ENCODE peak calls at places on chromosome 3, in nine cellular contexts. One of them, this sample, is unnamed.

GRCh38 chr3:25663324-25664065 is 1.2 kb downstream of the TOP2B start:
- DNase-seq in MCF 10A: peak
- DNase-seq in astrocyte: peak
- DNase-seq in activated CD4-positive, alpha-beta T cell treated with anti-CD3 and anti-CD28 coated beads for 1 hour: no peak
- DNase-seq in lower lobe of right lung: no peak
- DNase-seq in renal cortical epithelial cell: peak
- DNase-seq in posterior cingulate gyrus: no peak
- DNase-seq in AML-193: peak
- DNase-seq in hepatic stellate cell: no peak
- DNase-seq in this sample: no peak

GRCh38 chr3:188286087-188286513 is 132.1 kb downstream of the LPP start:
- DNase-seq in posterior cingulate gyrus: no peak
- DNase-seq in AML-193: no peak
- DNase-seq in hepatic stellate cell: peak
- DNase-seq in MCF 10A: peak
- DNase-seq in lower lobe of right lung: no peak
- DNase-seq in renal cortical epithelial cell: peak
- DNase-seq in astrocyte: peak
- DNase-seq in activated CD4-positive, alpha-beta T cell treated with anti-CD3 and anti-CD28 coated beads for 1 hour: no peak
- DNase-seq in this sample: no peak

GRCh38 chr3:171699611-171700010 is 110.7 kb downstream of the PLD1 start:
- DNase-seq in astrocyte: no peak
- DNase-seq in lower lobe of right lung: no peak
- DNase-seq in posterior cingulate gyrus: no peak
- DNase-seq in MCF 10A: no peak
- DNase-seq in AML-193: no peak
- DNase-seq in renal cortical epithelial cell: no peak
- DNase-seq in hepatic stellate cell: no peak
- DNase-seq in activated CD4-positive, alpha-beta T cell treated with anti-CD3 and anti-CD28 coated beads for 1 hour: no peak
- DNase-seq in this sample: no peak

GRCh38 chr3:23668430-23668904 is 137.3 kb upstream of the UBE2E1 start:
- DNase-seq in activated CD4-positive, alpha-beta T cell treated with anti-CD3 and anti-CD28 coated beads for 1 hour: no peak
- DNase-seq in MCF 10A: peak
- DNase-seq in renal cortical epithelial cell: peak
- DNase-seq in astrocyte: peak
- DNase-seq in lower lobe of right lung: no peak
- DNase-seq in posterior cingulate gyrus: no peak
- DNase-seq in AML-193: no peak
- DNase-seq in hepatic stellate cell: no peak
- DNase-seq in this sample: no peak

GRCh38 chr3:169264711-169265110 is 398.8 kb downstream of the MECOM start:
- DNase-seq in renal cortical epithelial cell: peak
- DNase-seq in lower lobe of right lung: no peak
- DNase-seq in MCF 10A: peak
- DNase-seq in AML-193: no peak
- DNase-seq in hepatic stellate cell: no peak
- DNase-seq in astrocyte: peak
- DNase-seq in activated CD4-positive, alpha-beta T cell treated with anti-CD3 and anti-CD28 coated beads for 1 hour: no peak
- DNase-seq in posterior cingulate gyrus: no peak
- DNase-seq in this sample: no peak

GRCh38 chr3:141738636-141739363 is 702 bp downstream of the RNF7 start:
- DNase-seq in hepatic stellate cell: peak
- DNase-seq in posterior cingulate gyrus: no peak
- DNase-seq in renal cortical epithelial cell: peak
- DNase-seq in activated CD4-positive, alpha-beta T cell treated with anti-CD3 and anti-CD28 coated beads for 1 hour: no peak
- DNase-seq in lower lobe of right lung: no peak
- DNase-seq in MCF 10A: peak
- DNase-seq in AML-193: peak
- DNase-seq in astrocyte: peak
- DNase-seq in this sample: no peak

GRCh38 chr3:140441006-140441405 is 236.9 kb upstream of the TRIM42 start:
- DNase-seq in renal cortical epithelial cell: peak
- DNase-seq in AML-193: no peak
- DNase-seq in posterior cingulate gyrus: no peak
- DNase-seq in lower lobe of right lung: no peak
- DNase-seq in MCF 10A: peak
- DNase-seq in hepatic stellate cell: peak
- DNase-seq in astrocyte: peak
- DNase-seq in activated CD4-positive, alpha-beta T cell treated with anti-CD3 and anti-CD28 coated beads for 1 hour: no peak
- DNase-seq in this sample: no peak

GRCh38 chr3:19213608-19214220 is 65.4 kb downstream of the KCNH8 start:
- DNase-seq in MCF 10A: peak
- DNase-seq in AML-193: peak
- DNase-seq in lower lobe of right lung: no peak
- DNase-seq in astrocyte: no peak
- DNase-seq in hepatic stellate cell: no peak
- DNase-seq in activated CD4-positive, alpha-beta T cell treated with anti-CD3 and anti-CD28 coated beads for 1 hour: no peak
- DNase-seq in posterior cingulate gyrus: no peak
- DNase-seq in renal cortical epithelial cell: peak
- DNase-seq in this sample: no peak

GRCh38 chr3:140270329-140270728 is 335.3 kb downstream of the CLSTN2 start:
- DNase-seq in activated CD4-positive, alpha-beta T cell treated with anti-CD3 and anti-CD28 coated beads for 1 hour: no peak
- DNase-seq in astrocyte: no peak
- DNase-seq in hepatic stellate cell: no peak
- DNase-seq in lower lobe of right lung: no peak
- DNase-seq in renal cortical epithelial cell: no peak
- DNase-seq in posterior cingulate gyrus: no peak
- DNase-seq in MCF 10A: peak
- DNase-seq in AML-193: no peak
- DNase-seq in this sample: no peak

GRCh38 chr3:39211332-39212130 is 19.1 kb upstream of the XIRP1 start:
- DNase-seq in activated CD4-positive, alpha-beta T cell treated with anti-CD3 and anti-CD28 coated beads for 1 hour: no peak
- DNase-seq in AML-193: no peak
- DNase-seq in MCF 10A: no peak
- DNase-seq in posterior cingulate gyrus: no peak
- DNase-seq in renal cortical epithelial cell: no peak
- DNase-seq in astrocyte: no peak
- DNase-seq in hepatic stellate cell: no peak
- DNase-seq in lower lobe of right lung: no peak
- DNase-seq in this sample: no peak

GRCh38 chr3:184379375-184380209 is at the start of gene CHRD:
- DNase-seq in AML-193: no peak
- DNase-seq in MCF 10A: no peak
- DNase-seq in hepatic stellate cell: no peak
- DNase-seq in renal cortical epithelial cell: no peak
- DNase-seq in astrocyte: no peak
- DNase-seq in posterior cingulate gyrus: no peak
- DNase-seq in lower lobe of right lung: no peak
- DNase-seq in activated CD4-positive, alpha-beta T cell treated with anti-CD3 and anti-CD28 coated beads for 1 hour: no peak
- DNase-seq in this sample: no peak

GRCh38 chr3:186004671-186005070 is 66.9 kb upstream of the TRA2B start:
- DNase-seq in lower lobe of right lung: no peak
- DNase-seq in posterior cingulate gyrus: no peak
- DNase-seq in AML-193: no peak
- DNase-seq in renal cortical epithelial cell: no peak
- DNase-seq in MCF 10A: no peak
- DNase-seq in hepatic stellate cell: no peak
- DNase-seq in astrocyte: no peak
- DNase-seq in activated CD4-positive, alpha-beta T cell treated with anti-CD3 and anti-CD28 coated beads for 1 hour: no peak
- DNase-seq in this sample: no peak

GRCh38 chr3:61634678-61635077 is 73.3 kb downstream of the PTPRG start:
- DNase-seq in lower lobe of right lung: no peak
- DNase-seq in astrocyte: no peak
- DNase-seq in activated CD4-positive, alpha-beta T cell treated with anti-CD3 and anti-CD28 coated beads for 1 hour: no peak
- DNase-seq in MCF 10A: no peak
- DNase-seq in renal cortical epithelial cell: no peak
- DNase-seq in AML-193: no peak
- DNase-seq in hepatic stellate cell: no peak
- DNase-seq in posterior cingulate gyrus: no peak
- DNase-seq in this sample: no peak

GRCh38 chr3:111737056-111737711 is 121.9 kb upstream of the PHLDB2 start:
- DNase-seq in MCF 10A: no peak
- DNase-seq in AML-193: no peak
- DNase-seq in posterior cingulate gyrus: no peak
- DNase-seq in hepatic stellate cell: no peak
- DNase-seq in renal cortical epithelial cell: no peak
- DNase-seq in activated CD4-positive, alpha-beta T cell treated with anti-CD3 and anti-CD28 coated beads for 1 hour: no peak
- DNase-seq in astrocyte: no peak
- DNase-seq in lower lobe of right lung: no peak
- DNase-seq in this sample: no peak

GRCh38 chr3:66276705-66277274 is 56.0 kb downstream of the SLC25A26 start:
- DNase-seq in AML-193: peak
- DNase-seq in lower lobe of right lung: no peak
- DNase-seq in activated CD4-positive, alpha-beta T cell treated with anti-CD3 and anti-CD28 coated beads for 1 hour: peak
- DNase-seq in renal cortical epithelial cell: peak
- DNase-seq in astrocyte: peak
- DNase-seq in hepatic stellate cell: peak
- DNase-seq in posterior cingulate gyrus: no peak
- DNase-seq in MCF 10A: peak
- DNase-seq in this sample: peak

GRCh38 chr3:64687781-64688515 is at the start of gene ADAMTS9:
- DNase-seq in posterior cingulate gyrus: peak
- DNase-seq in activated CD4-positive, alpha-beta T cell treated with anti-CD3 and anti-CD28 coated beads for 1 hour: no peak
- DNase-seq in hepatic stellate cell: peak
- DNase-seq in renal cortical epithelial cell: peak
- DNase-seq in MCF 10A: peak
- DNase-seq in AML-193: no peak
- DNase-seq in lower lobe of right lung: peak
- DNase-seq in astrocyte: peak
- DNase-seq in this sample: peak

GRCh38 chr3:122679467-122680291 is 960 bp upstream of the PARP14 start:
- DNase-seq in hepatic stellate cell: peak
- DNase-seq in lower lobe of right lung: no peak
- DNase-seq in astrocyte: no peak
- DNase-seq in activated CD4-positive, alpha-beta T cell treated with anti-CD3 and anti-CD28 coated beads for 1 hour: no peak
- DNase-seq in posterior cingulate gyrus: no peak
- DNase-seq in AML-193: no peak
- DNase-seq in MCF 10A: peak
- DNase-seq in renal cortical epithelial cell: no peak
- DNase-seq in this sample: no peak

GRCh38 chr3:74402821-74403220 is 211.6 kb downstream of the CNTN3 start:
- DNase-seq in activated CD4-positive, alpha-beta T cell treated with anti-CD3 and anti-CD28 coated beads for 1 hour: no peak
- DNase-seq in renal cortical epithelial cell: no peak
- DNase-seq in AML-193: no peak
- DNase-seq in astrocyte: no peak
- DNase-seq in posterior cingulate gyrus: no peak
- DNase-seq in lower lobe of right lung: no peak
- DNase-seq in hepatic stellate cell: no peak
- DNase-seq in MCF 10A: no peak
- DNase-seq in this sample: no peak

GRCh38 chr3:67853520-67853919 is 199.1 kb upstream of the SUCLG2 start:
- DNase-seq in astrocyte: no peak
- DNase-seq in posterior cingulate gyrus: no peak
- DNase-seq in lower lobe of right lung: no peak
- DNase-seq in MCF 10A: no peak
- DNase-seq in AML-193: no peak
- DNase-seq in renal cortical epithelial cell: peak
- DNase-seq in activated CD4-positive, alpha-beta T cell treated with anti-CD3 and anti-CD28 coated beads for 1 hour: no peak
- DNase-seq in hepatic stellate cell: no peak
- DNase-seq in this sample: no peak

GRCh38 chr3:47193871-47194859 is 30.3 kb upstream of the SETD2 start:
- DNase-seq in activated CD4-positive, alpha-beta T cell treated with anti-CD3 and anti-CD28 coated beads for 1 hour: no peak
- DNase-seq in posterior cingulate gyrus: no peak
- DNase-seq in MCF 10A: peak
- DNase-seq in lower lobe of right lung: no peak
- DNase-seq in astrocyte: peak
- DNase-seq in renal cortical epithelial cell: no peak
- DNase-seq in hepatic stellate cell: no peak
- DNase-seq in AML-193: peak
- DNase-seq in this sample: no peak

GRCh38 chr3:45666729-45667440 is 22.3 kb upstream of the SACM1L start:
- DNase-seq in hepatic stellate cell: no peak
- DNase-seq in MCF 10A: no peak
- DNase-seq in posterior cingulate gyrus: no peak
- DNase-seq in lower lobe of right lung: no peak
- DNase-seq in astrocyte: peak
- DNase-seq in renal cortical epithelial cell: no peak
- DNase-seq in AML-193: no peak
- DNase-seq in activated CD4-positive, alpha-beta T cell treated with anti-CD3 and anti-CD28 coated beads for 1 hour: no peak
- DNase-seq in this sample: no peak

GRCh38 chr3:21237638-21238037 is 513.4 kb downstream of the ZNF385D start:
- DNase-seq in hepatic stellate cell: no peak
- DNase-seq in MCF 10A: no peak
- DNase-seq in lower lobe of right lung: no peak
- DNase-seq in astrocyte: peak
- DNase-seq in activated CD4-positive, alpha-beta T cell treated with anti-CD3 and anti-CD28 coated beads for 1 hour: no peak
- DNase-seq in AML-193: no peak
- DNase-seq in posterior cingulate gyrus: no peak
- DNase-seq in renal cortical epithelial cell: peak
- DNase-seq in this sample: no peak

GRCh38 chr3:99683465-99683864 is 45.1 kb downstream of the COL8A1 start:
- DNase-seq in MCF 10A: no peak
- DNase-seq in hepatic stellate cell: no peak
- DNase-seq in renal cortical epithelial cell: peak
- DNase-seq in activated CD4-positive, alpha-beta T cell treated with anti-CD3 and anti-CD28 coated beads for 1 hour: no peak
- DNase-seq in astrocyte: peak
- DNase-seq in posterior cingulate gyrus: no peak
- DNase-seq in AML-193: no peak
- DNase-seq in lower lobe of right lung: no peak
- DNase-seq in this sample: no peak

GRCh38 chr3:174276826-174277225 is 582.3 kb upstream of the NAALADL2 start:
- DNase-seq in astrocyte: no peak
- DNase-seq in hepatic stellate cell: no peak
- DNase-seq in posterior cingulate gyrus: no peak
- DNase-seq in renal cortical epithelial cell: no peak
- DNase-seq in activated CD4-positive, alpha-beta T cell treated with anti-CD3 and anti-CD28 coated beads for 1 hour: no peak
- DNase-seq in lower lobe of right lung: no peak
- DNase-seq in MCF 10A: no peak
- DNase-seq in AML-193: no peak
- DNase-seq in this sample: no peak